ENCODE peak calls at places on chromosomes 7 and 10, in four cellular contexts. One of them, this sample, is unnamed.

GRCh38 chr10:132541601-132542011 is 4.0 kb downstream of the INPP5A start:
- DNase-seq in GM03348: no peak
- DNase-seq in ELF-1: no peak
- DNase-seq in NCI-H2081: no peak
- DNase-seq in this sample: no peak

GRCh38 chr7:47714669-47715607 is 133.0 kb upstream of the TNS3 start:
- DNase-seq in GM03348: no peak
- DNase-seq in NCI-H2081: no peak
- DNase-seq in ELF-1: no peak
- DNase-seq in this sample: no peak

GRCh38 chr7:48089415-48089975 is 430 bp downstream of the UPP1 start:
- DNase-seq in NCI-H2081: no peak
- DNase-seq in ELF-1: no peak
- DNase-seq in GM03348: peak
- DNase-seq in this sample: peak

GRCh38 chr10:69465457-69466157 is 14.3 kb downstream of the TSPAN15 start:
- DNase-seq in GM03348: no peak
- DNase-seq in ELF-1: no peak
- DNase-seq in NCI-H2081: no peak
- DNase-seq in this sample: no peak

GRCh38 chr7:106345421-106346166 is 60.8 kb upstream of the NAMPT start:
- DNase-seq in GM03348: no peak
- DNase-seq in NCI-H2081: no peak
- DNase-seq in ELF-1: no peak
- DNase-seq in this sample: no peak

GRCh38 chr7:6651866-6652445 is 14.8 kb downstream of the ZNF316 start:
- DNase-seq in ELF-1: no peak
- DNase-seq in NCI-H2081: no peak
- DNase-seq in GM03348: no peak
- DNase-seq in this sample: no peak

GRCh38 chr7:18293759-18294158 is 201.8 kb upstream of the HDAC9 start:
- DNase-seq in GM03348: no peak
- DNase-seq in NCI-H2081: no peak
- DNase-seq in ELF-1: no peak
- DNase-seq in this sample: no peak

GRCh38 chr7:150941351-150941982 is 36.7 kb downstream of the KCNH2 start:
- DNase-seq in GM03348: no peak
- DNase-seq in NCI-H2081: peak
- DNase-seq in ELF-1: no peak
- DNase-seq in this sample: no peak

GRCh38 chr10:132382231-132382922 is 14.6 kb upstream of the PWWP2B start:
- DNase-seq in ELF-1: no peak
- DNase-seq in GM03348: peak
- DNase-seq in NCI-H2081: no peak
- DNase-seq in this sample: no peak

This sample was measured in KG1.